ENCODE peak calls at places on chromosomes 5 and 9, in four cellular contexts. K is omental fat pad, Q is suprapubic skin, O is H9. D is an unnamed sample.

GRCh38 chr9:21110708-21111576 is 30.7 kb downstream of the IFNW1 start:
- DNase-seq in Q (no peak), K (no peak), O (no peak), D (no peak)

GRCh38 chr5:39209924-39210323 is 9.4 kb downstream of the FYB1 start:
- DNase-seq in O (peak), Q (no peak), K (no peak), D (no peak)

GRCh38 chr9:115590016-115590415 is 472.1 kb upstream of the TNC start:
- DNase-seq in K (no peak), Q (no peak), O (no peak), D (no peak)

GRCh38 chr9:79574166-79574565 is 2.4 kb downstream of the TLE4 start:
- DNase-seq in Q (no peak), O (no peak), K (no peak), D (no peak)

GRCh38 chr5:133106343-133106742 is 54.5 kb downstream of the HSPA4 start:
- DNase-seq in Q (no peak), O (no peak), K (no peak), D (no peak)

GRCh38 chr9:93020785-93021670 is 37.5 kb upstream of the SUSD3 start:
- DNase-seq in K (no peak), O (no peak), Q (peak), D (no peak)

GRCh38 chr5:138438724-138439536 is at the start of gene REEP2:
- DNase-seq in K (no peak), Q (no peak), O (peak), D (no peak)

GRCh38 chr5:34684281-34684979 is 28.3 kb downstream of the RAI14 start:
- DNase-seq in Q (no peak), O (no peak), K (no peak), D (no peak)

GRCh38 chr5:109962882-109963603 is 273.3 kb downstream of the MAN2A1 start:
- DNase-seq in O (no peak), K (no peak), Q (no peak), D (no peak)

GRCh38 chr5:109958082-109958481 is 268.4 kb downstream of the MAN2A1 start:
- DNase-seq in K (no peak), O (no peak), Q (no peak), D (no peak)

GRCh38 chr5:109961755-109962154 is 272.0 kb downstream of the MAN2A1 start:
- DNase-seq in O (no peak), K (no peak), Q (no peak), D (no peak)

GRCh38 chr5:109956884-109957283 is 267.2 kb downstream of the MAN2A1 start:
- DNase-seq in K (no peak), O (no peak), Q (no peak), D (no peak)

DNA sequence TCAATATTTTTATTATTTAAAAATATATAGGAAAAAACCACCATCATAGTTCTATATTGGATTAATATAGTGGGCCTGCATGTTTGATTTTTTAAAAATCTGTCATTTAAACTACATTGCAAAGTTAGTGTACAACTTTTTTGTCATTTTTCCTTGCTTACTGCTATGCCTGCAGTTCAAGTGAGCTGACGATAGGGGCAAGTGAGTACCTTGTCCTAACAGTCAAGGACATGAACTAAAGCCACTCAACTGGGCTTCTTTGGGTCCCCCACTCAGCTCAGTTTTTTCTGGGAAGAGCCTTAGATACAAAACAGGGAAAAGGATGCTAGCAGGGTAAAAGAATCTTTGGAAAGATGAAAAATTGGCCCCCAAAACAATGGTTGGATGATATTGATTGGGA is 269.9 kb downstream of the MAN2A1 start:
- DNase-seq in Q (no peak), K (no peak), O (no peak), D (no peak)
- TF ChIP-seq CTCF in Q (no peak), K (no peak), O (peak), D (no peak)

GRCh38 chr9:124293712-124294504 is 36.2 kb downstream of the NEK6 start:
- DNase-seq in K (no peak), O (no peak), Q (no peak), D (no peak)
- TF ChIP-seq CTCF in K (no peak), O (peak), Q (no peak), D (peak)

GRCh38 chr9:68585034-68585761 is 44.5 kb upstream of the TMEM252 start:
- DNase-seq in Q (no peak), K (no peak), O (no peak), D (no peak)
- TF ChIP-seq CTCF in Q (no peak), K (no peak), O (no peak), D (no peak)

DNA sequence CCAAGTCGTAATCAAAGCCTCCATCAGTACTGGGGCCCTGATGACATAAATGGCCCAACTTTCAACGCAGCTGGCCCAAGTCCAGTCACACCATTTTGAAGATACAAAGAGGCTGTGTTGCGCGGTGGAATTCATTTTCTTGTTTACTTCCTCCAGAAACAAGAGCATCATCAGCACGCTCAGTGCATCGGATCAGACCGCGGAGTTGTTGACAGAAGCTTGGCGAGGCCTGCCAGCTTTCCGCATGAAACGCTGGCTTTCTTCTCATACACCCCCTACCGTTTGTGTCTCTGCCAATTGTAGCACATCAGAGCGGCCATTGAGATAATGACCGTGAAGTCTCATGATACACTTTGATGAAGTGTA is 101.7 kb upstream of the SPATA31D4 start:
- DNase-seq in K (no peak), O (no peak), Q (no peak), D (no peak)
- TF ChIP-seq CTCF in K (no peak), O (no peak), Q (no peak), D (no peak)

DNA sequence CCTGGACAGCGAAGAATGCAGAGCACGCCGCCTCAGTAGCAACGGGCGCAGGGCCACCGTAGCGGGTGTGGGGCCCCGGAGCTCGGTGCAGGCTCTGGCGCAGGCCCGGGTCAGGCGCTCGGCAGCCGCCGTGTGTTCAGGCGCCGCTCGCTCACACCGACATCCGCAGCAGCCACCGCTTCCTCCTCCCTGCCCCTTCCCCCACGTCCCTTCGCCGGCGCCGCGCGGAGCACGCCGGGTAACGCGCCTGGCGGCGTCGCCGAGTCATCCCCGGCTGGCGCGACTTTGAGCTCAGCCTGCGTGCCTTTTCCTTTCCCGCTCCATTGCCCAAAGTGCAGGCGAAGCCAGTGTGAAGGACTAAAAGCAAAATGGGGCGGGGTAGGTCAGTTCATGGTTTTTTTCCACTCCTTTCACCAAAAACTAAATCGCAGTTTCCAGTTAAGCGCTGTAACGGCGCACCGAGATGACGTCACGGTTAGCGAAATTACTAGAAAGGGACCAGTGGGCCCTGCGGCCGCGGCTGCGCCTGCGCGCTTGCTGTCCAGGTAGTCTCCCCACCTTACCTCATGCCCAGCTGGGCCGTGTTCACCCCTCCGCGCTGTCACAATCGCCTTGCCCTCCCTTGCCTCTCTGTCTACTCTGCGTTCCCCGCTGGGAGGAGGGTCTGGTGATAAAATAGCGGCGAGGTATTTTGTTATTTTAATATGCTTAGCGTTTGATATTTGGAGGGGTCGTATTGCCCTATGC is at the start of gene UBQLN1:
- DNase-seq in K (peak), O (peak), Q (peak), D (peak)
- TF ChIP-seq CTCF in K (no peak), O (no peak), Q (no peak), D (no peak)

DNA sequence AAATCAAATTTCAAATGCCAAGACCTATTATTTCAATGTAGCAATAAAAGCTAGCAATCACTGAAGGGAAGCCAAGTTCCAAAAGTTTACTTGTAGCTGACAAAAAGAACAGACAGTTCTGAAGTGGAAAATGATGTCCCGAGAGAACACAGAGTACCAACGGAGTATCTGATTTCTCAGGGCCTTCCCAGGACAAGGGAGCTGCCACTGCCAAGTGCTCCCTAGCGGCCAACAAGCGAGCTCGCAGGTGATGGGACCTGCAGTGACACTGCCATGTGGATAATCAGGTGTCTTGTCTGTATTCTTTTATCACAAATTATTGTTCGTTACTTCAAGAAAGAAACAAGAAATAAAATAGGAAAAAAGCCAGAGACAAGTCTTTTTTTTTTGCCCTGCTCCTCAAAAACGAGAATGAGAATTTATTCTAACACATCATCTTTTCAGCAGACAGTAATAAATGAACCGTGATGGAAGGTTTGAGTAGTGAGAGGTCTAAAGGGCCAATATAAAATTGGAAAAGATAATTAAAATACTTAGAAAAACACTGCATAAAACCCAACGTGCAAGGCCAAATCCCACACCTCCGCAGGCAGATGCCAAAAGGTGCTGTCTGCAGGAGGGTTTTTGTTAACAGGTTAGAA is 159.4 kb downstream of the MYO10 start:
- DNase-seq in O (peak), K (no peak), Q (no peak), D (no peak)
- TF ChIP-seq CTCF in O (peak), K (no peak), Q (no peak), D (peak)

DNA sequence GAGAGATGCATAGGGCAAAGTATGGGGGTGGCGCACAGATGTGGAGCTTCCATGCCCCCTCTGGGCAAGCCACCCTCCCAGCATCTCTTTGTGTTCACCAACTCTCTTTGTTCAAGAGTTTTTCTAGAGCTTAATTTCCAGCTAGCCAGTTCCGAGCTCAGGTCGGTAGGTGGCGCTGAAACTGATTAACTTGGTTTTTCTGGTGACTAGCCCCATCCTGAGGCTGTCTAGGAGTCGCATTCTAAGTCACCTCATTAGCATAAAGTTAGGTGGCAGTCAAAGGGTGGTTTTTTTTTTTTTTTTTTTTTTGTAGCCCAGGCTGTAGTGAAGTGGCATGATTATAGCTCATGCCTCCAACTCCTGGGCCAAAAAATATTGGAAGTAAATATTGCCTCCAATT is 476.4 kb downstream of the KDM4C start:
- DNase-seq in O (peak), K (no peak), Q (no peak), D (no peak)
- TF ChIP-seq CTCF in O (peak), K (no peak), Q (no peak), D (peak)

DNA sequence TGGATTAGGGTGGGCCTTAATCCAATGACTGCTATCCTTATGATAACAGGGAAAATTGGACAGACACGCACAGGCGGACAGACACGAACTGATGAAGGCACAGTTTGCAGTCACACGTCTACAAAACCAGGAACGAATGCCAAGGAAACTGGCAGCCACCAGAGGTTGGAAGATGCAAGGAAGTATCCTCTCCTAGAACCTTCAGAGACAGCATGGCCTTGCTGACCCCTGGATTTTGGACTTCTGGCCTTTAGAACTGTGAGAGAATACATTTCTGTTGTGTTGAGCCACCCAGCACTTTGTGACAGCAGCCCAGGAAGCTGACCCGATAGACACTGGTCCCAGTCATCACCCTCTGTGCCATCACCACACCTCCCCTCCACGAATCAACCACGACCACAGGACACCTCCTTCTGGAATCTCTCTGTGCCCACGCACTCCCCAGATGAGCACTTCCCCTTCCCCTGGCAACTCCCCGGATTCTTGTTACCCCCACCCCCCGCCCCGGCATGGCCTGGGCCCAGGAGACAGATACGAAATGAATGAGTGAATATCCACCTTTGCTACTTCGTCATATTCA is 18.7 kb downstream of the GBGT1 start:
- DNase-seq in O (no peak), K (no peak), Q (no peak), D (no peak)
- TF ChIP-seq CTCF in O (no peak), K (no peak), Q (no peak), D (no peak)

GRCh38 chr9:26706223-26706622 is 186.4 kb downstream of the CAAP1 start:
- DNase-seq in K (no peak), O (no peak), Q (no peak), D (no peak)
- TF ChIP-seq CTCF in K (no peak), O (no peak), Q (no peak), D (no peak)

D was measured in osteocyte.